ENCODE peak calls at places on chromosomes 6 and 20, in six cellular contexts. One of them, this sample, is unnamed.
A peak's percentile ranks its signal among the peaks of the same experiment; 100 is the strongest.

GRCh38 chr20:20446613-20447012 is 78.7 kb downstream of the INSM1 start:
- DNase-seq in astrocyte: no peak
- DNase-seq in HCT116: no peak
- DNase-seq in GM23248: no peak
- DNase-seq in K562: no peak
- DNase-seq in endothelial cell of umbilical vein: no peak
- DNase-seq in this sample: no peak

GRCh38 chr6:99362644-99363268 is 13.3 kb upstream of the FAXC start:
- DNase-seq in astrocyte: no peak
- DNase-seq in HCT116: no peak
- DNase-seq in GM23248: no peak
- DNase-seq in K562: no peak
- DNase-seq in endothelial cell of umbilical vein: no peak
- DNase-seq in this sample: no peak

GRCh38 chr20:19210426-19211155 is 1.9 kb upstream of the SLC24A3 start:
- DNase-seq in astrocyte: no peak
- DNase-seq in HCT116: no peak
- DNase-seq in GM23248: peak; percentile 45
- DNase-seq in K562: no peak
- DNase-seq in endothelial cell of umbilical vein: no peak
- DNase-seq in this sample: no peak

GRCh38 chr20:58714923-58715708 is 22.5 kb downstream of the NPEPL1 start:
- DNase-seq in astrocyte: no peak
- DNase-seq in HCT116: no peak
- DNase-seq in GM23248: no peak
- DNase-seq in K562: no peak
- DNase-seq in endothelial cell of umbilical vein: no peak
- DNase-seq in this sample: no peak

GRCh38 chr6:78909391-78909790 is 42.0 kb downstream of the IRAK1BP1 start:
- DNase-seq in astrocyte: no peak
- DNase-seq in HCT116: no peak
- DNase-seq in GM23248: peak; percentile 82
- DNase-seq in K562: no peak
- DNase-seq in endothelial cell of umbilical vein: no peak
- DNase-seq in this sample: no peak

GRCh38 chr6:137933696-137934095 is 66.6 kb downstream of the TNFAIP3 start:
- DNase-seq in astrocyte: peak; percentile 80
- DNase-seq in HCT116: no peak
- DNase-seq in GM23248: peak; percentile 96
- DNase-seq in K562: no peak
- DNase-seq in endothelial cell of umbilical vein: no peak
- DNase-seq in this sample: peak; percentile 70

GRCh38 chr6:24205020-24205492 is 79.0 kb downstream of the NRSN1 start:
- DNase-seq in astrocyte: peak; percentile 12
- DNase-seq in HCT116: peak; percentile 28
- DNase-seq in GM23248: peak; percentile 48
- DNase-seq in K562: peak; percentile 23
- DNase-seq in endothelial cell of umbilical vein: peak; percentile 65
- DNase-seq in this sample: peak; percentile 78

GRCh38 chr6:161828355-161828754 is 554.5 kb upstream of the AGPAT4 start:
- DNase-seq in astrocyte: no peak
- DNase-seq in HCT116: no peak
- DNase-seq in GM23248: no peak
- DNase-seq in K562: no peak
- DNase-seq in endothelial cell of umbilical vein: no peak
- DNase-seq in this sample: no peak

DNA sequence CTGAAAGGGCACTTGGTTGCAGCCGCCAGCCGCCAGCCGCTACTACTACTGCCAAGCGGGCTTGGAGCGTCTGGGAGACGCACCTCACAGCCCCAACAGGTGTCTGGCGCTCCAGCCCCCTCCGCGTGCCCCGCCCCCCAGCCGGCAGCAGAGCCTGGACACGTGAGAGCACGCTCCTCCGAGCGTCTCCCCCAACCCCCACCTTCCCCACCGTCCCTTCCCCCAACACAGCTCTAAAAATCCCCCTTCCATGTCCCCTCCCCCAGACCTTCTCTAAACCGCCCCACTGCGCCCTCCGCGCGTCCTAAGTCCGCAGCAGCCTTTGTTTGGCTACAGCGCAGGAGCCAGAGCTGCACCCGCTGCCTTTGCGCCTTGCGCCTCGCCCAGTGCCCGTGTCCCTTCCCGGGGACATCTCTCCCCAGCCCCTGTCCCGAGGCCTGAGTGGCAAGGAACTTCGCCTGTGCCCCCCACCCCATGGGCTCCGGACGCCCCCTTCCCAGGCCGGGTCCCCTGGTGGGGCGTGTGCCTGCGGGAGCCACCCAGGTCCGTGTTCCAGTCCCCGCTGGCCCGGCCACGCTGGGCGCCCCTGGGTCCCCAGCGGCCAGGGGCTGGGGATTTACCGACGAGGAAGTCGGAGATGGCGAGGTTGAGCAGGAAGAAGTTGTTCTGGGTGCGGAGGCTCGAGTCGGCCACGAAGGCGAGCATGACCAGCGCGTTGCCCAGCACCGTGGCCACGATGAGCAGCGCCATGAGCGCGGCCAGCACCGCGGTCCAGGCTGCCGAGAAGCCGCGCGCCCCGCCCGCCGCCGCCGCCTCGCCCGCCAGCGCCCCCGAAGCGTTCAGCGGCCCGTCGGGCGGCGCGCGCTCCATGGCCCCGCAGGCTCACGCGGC is 732 bp downstream of the HRH3 start:
- DNase-seq in astrocyte: no peak
- DNase-seq in HCT116: no peak
- DNase-seq in GM23248: peak; percentile 48
- DNase-seq in K562: no peak
- DNase-seq in endothelial cell of umbilical vein: no peak
- DNase-seq in this sample: no peak
- TF ChIP-seq EZH2 in astrocyte: peak; percentile 67
- TF ChIP-seq EZH2 in HCT116: no peak
- TF ChIP-seq EZH2 in GM23248: no peak
- TF ChIP-seq EZH2 in K562: no peak
- TF ChIP-seq EZH2 in endothelial cell of umbilical vein: peak; percentile 69
- TF ChIP-seq EZH2 in this sample: no peak

GRCh38 chr6:56961151-56961550 is 6.2 kb downstream of the BEND6 start:
- DNase-seq in astrocyte: no peak
- DNase-seq in HCT116: no peak
- DNase-seq in GM23248: peak; percentile 21
- DNase-seq in K562: no peak
- DNase-seq in endothelial cell of umbilical vein: no peak
- DNase-seq in this sample: peak; percentile 48
- H3K4me2 ChIP-seq in astrocyte: no peak overlapping the region
- H3K4me2 ChIP-seq in HCT116: peak overlapping the region; percentile 10
- H3K4me2 ChIP-seq in GM23248: no peak overlapping the region
- H3K4me2 ChIP-seq in K562: no peak overlapping the region
- H3K4me2 ChIP-seq in endothelial cell of umbilical vein: no peak overlapping the region
- H3K4me2 ChIP-seq in this sample: no peak overlapping the region

GRCh38 chr6:111087871-111088667 is 766 bp downstream of the SLC16A10 start:
- DNase-seq in astrocyte: no peak
- DNase-seq in HCT116: peak; percentile 10
- DNase-seq in GM23248: peak; percentile 6
- DNase-seq in K562: no peak
- DNase-seq in endothelial cell of umbilical vein: peak; percentile 9
- DNase-seq in this sample: no peak
- TF ChIP-seq EZH2 in astrocyte: peak; percentile 82
- TF ChIP-seq EZH2 in HCT116: no peak
- TF ChIP-seq EZH2 in GM23248: peak; percentile 45
- TF ChIP-seq EZH2 in K562: no peak
- TF ChIP-seq EZH2 in endothelial cell of umbilical vein: peak; percentile 93
- TF ChIP-seq EZH2 in this sample: no peak

GRCh38 chr6:28985396-28986164 is 19.5 kb downstream of the ZNF311 start:
- DNase-seq in astrocyte: peak; percentile 97
- DNase-seq in HCT116: peak; percentile 92
- DNase-seq in GM23248: peak; percentile 98
- DNase-seq in K562: peak; percentile 32
- DNase-seq in endothelial cell of umbilical vein: peak; percentile 98
- DNase-seq in this sample: peak; percentile 97
- H3K4me2 ChIP-seq in astrocyte: peak overlapping the region; percentile 83
- H3K4me2 ChIP-seq in HCT116: peak overlapping the region; percentile 69
- H3K4me2 ChIP-seq in GM23248: peak overlapping the region; percentile 83
- H3K4me2 ChIP-seq in K562: no peak overlapping the region
- H3K4me2 ChIP-seq in endothelial cell of umbilical vein: peak overlapping the region; percentile 74
- H3K4me2 ChIP-seq in this sample: peak overlapping the region; percentile 79

GRCh38 chr6:14986370-14986769 is 259.5 kb upstream of the JARID2 start:
- DNase-seq in astrocyte: no peak
- DNase-seq in HCT116: no peak
- DNase-seq in GM23248: no peak
- DNase-seq in K562: no peak
- DNase-seq in endothelial cell of umbilical vein: no peak
- DNase-seq in this sample: no peak
- TF ChIP-seq EZH2 in astrocyte: no peak
- TF ChIP-seq EZH2 in HCT116: no peak
- TF ChIP-seq EZH2 in GM23248: no peak
- TF ChIP-seq EZH2 in K562: no peak
- TF ChIP-seq EZH2 in endothelial cell of umbilical vein: no peak
- TF ChIP-seq EZH2 in this sample: no peak

GRCh38 chr6:3356824-3357420 is 98.2 kb downstream of the PSMG4 start:
- DNase-seq in astrocyte: no peak
- DNase-seq in HCT116: no peak
- DNase-seq in GM23248: peak; percentile 15
- DNase-seq in K562: no peak
- DNase-seq in endothelial cell of umbilical vein: no peak
- DNase-seq in this sample: peak; percentile 77

GRCh38 chr6:3353939-3354338 is 95.2 kb downstream of the PSMG4 start:
- DNase-seq in astrocyte: no peak
- DNase-seq in HCT116: no peak
- DNase-seq in GM23248: no peak
- DNase-seq in K562: no peak
- DNase-seq in endothelial cell of umbilical vein: no peak
- DNase-seq in this sample: no peak

GRCh38 chr6:3356056-3356823 is 97.5 kb downstream of the PSMG4 start:
- DNase-seq in astrocyte: peak; percentile 59
- DNase-seq in HCT116: peak; percentile 44
- DNase-seq in GM23248: peak; percentile 82
- DNase-seq in K562: peak; percentile 96
- DNase-seq in endothelial cell of umbilical vein: peak; percentile 75
- DNase-seq in this sample: peak; percentile 57

GRCh38 chr6:3355011-3355357 is 96.2 kb downstream of the PSMG4 start:
- DNase-seq in astrocyte: no peak
- DNase-seq in HCT116: no peak
- DNase-seq in GM23248: no peak
- DNase-seq in K562: peak; percentile 78
- DNase-seq in endothelial cell of umbilical vein: no peak
- DNase-seq in this sample: no peak

GRCh38 chr6:3355358-3356055 is 96.8 kb downstream of the PSMG4 start:
- DNase-seq in astrocyte: no peak
- DNase-seq in HCT116: no peak
- DNase-seq in GM23248: peak; percentile 65
- DNase-seq in K562: peak; percentile 61
- DNase-seq in endothelial cell of umbilical vein: peak; percentile 69
- DNase-seq in this sample: peak; percentile 30
- H3K4me2 ChIP-seq in astrocyte: peak overlapping the region; percentile 82
- H3K4me2 ChIP-seq in HCT116: peak overlapping the region; percentile 68
- H3K4me2 ChIP-seq in GM23248: peak overlapping the region; percentile 87
- H3K4me2 ChIP-seq in K562: peak overlapping the region; percentile 85
- H3K4me2 ChIP-seq in endothelial cell of umbilical vein: peak overlapping the region; percentile 57
- H3K4me2 ChIP-seq in this sample: peak overlapping the region; percentile 78

This sample was measured in PC-3.